ENCODE peak calls at places on chromosomes 11 and 22, in five cellular contexts. K, Z, M, H and E are unnamed samples.

GRCh38 chr11:67056640-67057409 is at the start of gene RHOD:
- DNase-seq in K (peak; percentile 31), Z (peak; percentile 79), M (peak; percentile 46), H (peak; percentile 90), E (no peak)

GRCh38 chr22:25125693-25126357 is 73.8 kb upstream of the CRYBB3 start:
- DNase-seq in K (no peak), Z (no peak), M (no peak), H (no peak), E (no peak)

GRCh38 chr11:4071828-4072421 is 22.7 kb upstream of the RRM1 start:
- DNase-seq in K (no peak), Z (no peak), M (no peak), H (peak; percentile 40), E (no peak)

GRCh38 chr11:61718046-61718531 is 34.3 kb upstream of the MYRF start:
- DNase-seq in K (no peak), Z (peak; percentile 46), M (no peak), H (peak; percentile 59), E (no peak)

GRCh38 chr11:33303541-33303940 is 46.4 kb downstream of the HIPK3 start:
- DNase-seq in K (no peak), Z (no peak), M (no peak), H (no peak), E (no peak)

GRCh38 chr11:128324531-128325141 is 262.7 kb downstream of the ETS1 start:
- DNase-seq in K (no peak), Z (peak; percentile 43), M (no peak), H (no peak), E (no peak)

GRCh38 chr11:19628018-19628417 is 84.6 kb upstream of the NAV2 start:
- DNase-seq in K (no peak), Z (peak; percentile 47), M (peak; percentile 78), H (no peak), E (peak; percentile 95)

GRCh38 chr22:41504397-41504796 is 35.5 kb downstream of the ACO2 start:
- DNase-seq in K (no peak), Z (no peak), M (no peak), H (no peak), E (peak; percentile 49)

GRCh38 chr11:111557425-111558111 is 17.0 kb downstream of the LAYN start:
- DNase-seq in K (peak; percentile 95), Z (no peak), M (no peak), H (no peak), E (peak; percentile 74)

GRCh38 chr11:3885855-3886254 is 30.4 kb downstream of the STIM1 start:
- DNase-seq in K (no peak), Z (no peak), M (no peak), H (no peak), E (no peak)

GRCh38 chr22:25555506-25556060 is 8.9 kb upstream of the GRK3 start:
- DNase-seq in K (no peak), Z (no peak), M (no peak), H (no peak), E (no peak)

GRCh38 chr22:49099496-49100124 is 728.1 kb downstream of the BRD1 start:
- DNase-seq in K (no peak), Z (no peak), M (no peak), H (no peak), E (no peak)

GRCh38 chr11:27124514-27125264 is 84.1 kb downstream of the BBOX1 start:
- DNase-seq in K (peak; percentile 81), Z (no peak), M (no peak), H (no peak), E (peak; percentile 69)

GRCh38 chr11:86136542-86136941 is 67.7 kb upstream of the PICALM start:
- DNase-seq in K (no peak), Z (no peak), M (no peak), H (no peak), E (no peak)

GRCh38 chr22:35761037-35761436 is 43.4 kb downstream of the APOL5 start:
- DNase-seq in K (peak; percentile 57), Z (no peak), M (no peak), H (no peak), E (peak; percentile 48)

GRCh38 chr11:110531056-110531756 is 101.5 kb downstream of the FDX1 start:
- DNase-seq in K (no peak), Z (no peak), M (peak; percentile 39), H (no peak), E (no peak)

GRCh38 chr11:33613404-33613803 is 87.2 kb downstream of the C11orf91 start:
- DNase-seq in K (no peak), Z (no peak), M (no peak), H (no peak), E (no peak)

GRCh38 chr22:46976598-46976997 is 214.1 kb downstream of the TBC1D22A start:
- DNase-seq in K (no peak), Z (no peak), M (no peak), H (no peak), E (no peak)

GRCh38 chr11:107669156-107669740 is 42.6 kb downstream of the SLN start:
- DNase-seq in K (peak; percentile 92), Z (no peak), M (no peak), H (no peak), E (no peak)

GRCh38 chr11:134575504-134576230 is 163.6 kb upstream of the B3GAT1 start:
- DNase-seq in K (no peak), Z (no peak), M (no peak), H (peak; percentile 39), E (no peak)

GRCh38 chr22:36334081-36334831 is 53.5 kb downstream of the MYH9 start:
- DNase-seq in K (no peak), Z (peak; percentile 52), M (no peak), H (peak; percentile 87), E (no peak)

GRCh38 chr22:25154686-25154999 is 45.0 kb upstream of the CRYBB3 start:
- DNase-seq in K (no peak), Z (no peak), M (no peak), H (no peak), E (no peak)

GRCh38 chr22:46357711-46358505 is 22.4 kb downstream of the TRMU start:
- DNase-seq in K (no peak), Z (no peak), M (no peak), H (no peak), E (no peak)

GRCh38 chr11:93169950-93170561 is 27.7 kb downstream of the SLC36A4 start:
- DNase-seq in K (peak; percentile 80), Z (no peak), M (no peak), H (no peak), E (peak; percentile 36)

GRCh38 chr11:107821199-107821926 is 37.2 kb downstream of the SLC35F2 start:
- DNase-seq in K (peak; percentile 52), Z (no peak), M (no peak), H (no peak), E (peak; percentile 41)

GRCh38 chr11:10275714-10276113 is 18.3 kb downstream of the SBF2 start:
- DNase-seq in K (peak; percentile 43), Z (no peak), M (no peak), H (no peak), E (no peak)

GRCh38 chr11:86021390-86021789 is 47.5 kb downstream of the PICALM start:
- DNase-seq in K (no peak), Z (no peak), M (no peak), H (no peak), E (no peak)

GRCh38 chr11:109026891-109027489 is 362.1 kb downstream of the DDX10 start:
- DNase-seq in K (peak; percentile 77), Z (no peak), M (no peak), H (no peak), E (peak; percentile 67)

GRCh38 chr11:115215694-115216615 is 288.3 kb downstream of the CADM1 start:
- DNase-seq in K (peak; percentile 36), Z (no peak), M (no peak), H (peak; percentile 77), E (no peak)

GRCh38 chr11:19519912-19520641 is 192.6 kb upstream of the NAV2 start:
- DNase-seq in K (peak; percentile 47), Z (no peak), M (peak; percentile 39), H (no peak), E (no peak)

GRCh38 chr11:77449060-77449521 is 24.8 kb downstream of the PAK1 start:
- DNase-seq in K (no peak), Z (no peak), M (no peak), H (no peak), E (no peak)

GRCh38 chr11:32288276-32288675 is 147.1 kb downstream of the WT1 start:
- DNase-seq in K (no peak), Z (no peak), M (no peak), H (peak; percentile 61), E (no peak)
- TF ChIP-seq CTCF in K (peak; percentile 36), Z (no peak), M (no peak), H (peak; percentile 70), E (no peak)

DNA sequence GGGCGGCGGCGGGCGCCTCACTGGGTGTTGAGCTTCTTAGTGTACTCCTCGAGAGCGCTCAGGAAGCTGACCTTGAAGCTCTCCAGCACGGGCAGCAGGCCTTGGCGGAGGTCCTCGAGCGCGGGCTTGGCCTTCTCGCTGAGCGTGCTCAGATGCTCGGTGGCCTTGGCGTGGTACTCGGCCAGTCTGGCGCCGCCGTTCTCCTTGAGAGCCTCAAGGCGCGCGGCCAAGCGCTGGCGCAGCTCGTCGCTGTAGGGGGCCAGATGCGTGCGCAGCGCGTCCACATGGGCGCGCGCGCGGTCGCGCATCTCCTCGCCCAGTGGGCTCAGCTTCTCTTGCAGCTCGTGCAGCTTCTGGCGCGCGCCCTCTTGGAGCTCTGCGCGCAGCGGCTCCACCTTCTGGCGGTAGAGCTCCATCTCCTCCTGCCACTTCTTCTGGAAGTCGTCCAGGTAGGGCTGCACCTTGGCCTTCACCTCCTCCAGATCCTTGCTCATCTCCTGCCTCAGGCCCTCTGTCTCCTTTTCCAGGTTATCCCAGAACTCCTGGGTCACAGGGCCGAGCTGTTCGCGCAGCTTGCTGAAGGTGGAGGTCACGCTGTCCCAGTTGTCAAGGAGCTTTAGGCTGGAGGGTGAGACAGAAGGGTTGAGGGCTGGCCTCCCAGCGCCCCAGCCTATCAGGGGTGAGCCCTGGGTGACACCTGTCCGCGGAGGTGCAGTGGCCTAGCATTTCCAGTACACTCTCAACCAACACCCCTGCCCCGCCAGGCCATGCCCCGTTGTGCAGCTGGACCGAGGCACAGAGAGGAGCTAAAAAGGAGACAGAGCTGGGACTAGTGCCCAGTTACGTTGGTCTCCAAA is 1.4 kb downstream of the APOA1 start:
- DNase-seq in K (peak; percentile 96), Z (peak; percentile 86), M (peak; percentile 96), H (peak; percentile 96), E (peak; percentile 95)
- H3K4me3 ChIP-seq in K (peak overlapping the region; percentile 51), Z (peak overlapping the region; percentile 20), M (peak overlapping the region; percentile 33), H (peak overlapping the region; percentile 56), E (peak overlapping the region; percentile 5)

GRCh38 chr11:24437123-24437522 is 59.7 kb upstream of the LUZP2 start:
- DNase-seq in K (no peak), Z (no peak), M (no peak), H (no peak), E (no peak)
- TF ChIP-seq CTCF in K (no peak), Z (no peak), M (no peak), H (peak; percentile 66), E (no peak)

DNA sequence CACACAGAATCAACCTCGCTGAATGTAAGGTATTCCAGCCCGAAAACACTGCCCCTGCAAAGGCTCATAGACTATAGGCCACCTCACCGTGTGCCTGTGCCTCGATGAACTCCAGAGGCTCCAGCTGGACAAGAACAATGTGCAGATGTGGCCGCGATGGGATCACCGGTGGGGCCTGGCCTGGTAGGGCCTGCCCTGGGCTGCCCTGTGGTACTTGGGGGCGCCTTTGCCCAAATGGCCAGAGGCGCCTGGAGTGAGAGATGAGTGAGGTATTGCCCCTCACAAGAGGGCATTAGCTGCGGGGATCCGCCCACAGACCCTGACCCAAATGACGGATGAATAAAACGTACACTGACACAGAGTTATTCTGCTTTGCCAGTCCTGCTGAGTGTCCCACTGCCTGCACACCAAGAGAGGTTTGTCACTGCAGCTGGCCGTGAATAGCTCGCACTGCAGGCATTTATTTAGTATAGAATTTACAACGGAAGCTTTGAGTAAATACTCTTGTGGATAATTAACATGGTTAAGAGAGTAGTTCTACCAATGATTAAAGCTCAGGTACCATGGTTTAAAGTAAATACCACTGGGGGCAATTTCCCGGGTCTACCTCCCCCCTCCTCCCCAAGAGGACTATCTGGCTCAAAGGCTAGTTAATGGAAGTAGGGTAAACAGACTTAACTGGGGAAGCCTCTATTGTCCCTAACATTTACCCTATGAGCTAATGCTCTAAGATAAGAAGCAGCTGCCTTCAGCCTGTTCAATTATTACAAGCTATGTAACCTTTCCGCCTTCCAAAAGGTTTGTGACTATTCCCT is 101.1 kb upstream of the IGLL5 start:
- DNase-seq in K (no peak), Z (no peak), M (no peak), H (no peak), E (no peak)
- H3K4me3 ChIP-seq in K (no peak overlapping the region), Z (no peak overlapping the region), M (no peak overlapping the region), H (no peak overlapping the region), E (no peak overlapping the region)